ENCODE peak calls at places on chromosomes 16 and 17, in eight cellular contexts. J is right cardiac atrium, R is head of caudate nucleus, S is fibroblast of mammary gland, X is T-cell, F is Peyer's patch, T is pons, E is caudate nucleus. D is an unnamed sample.
A peak's percentile ranks its signal among the peaks of the same experiment; 100 is the strongest.

GRCh38 chr17:31424944-31425582 is 33.6 kb downstream of the RAB11FIP4 start:
- DNase-seq in E (no peak), J (no peak), S (peak; percentile 30), T (no peak), F (no peak), R (no peak), X (no peak), D (no peak)

GRCh38 chr17:48636177-48637018 is 10.2 kb upstream of the HOXB9 start:
- DNase-seq in X (peak; percentile 35), F (peak; percentile 43), T (no peak), E (no peak), S (peak; percentile 67), R (no peak), J (peak; percentile 81), D (no peak)

GRCh38 chr17:60398227-60398959 is 6.5 kb upstream of the USP32 start:
- DNase-seq in F (peak; percentile 70), S (no peak), R (no peak), X (no peak), J (no peak), T (peak; percentile 66), E (no peak), D (peak; percentile 28)

GRCh38 chr17:48577946-48578615 is at the start of gene HOXB4:
- DNase-seq in R (no peak), X (peak; percentile 51), S (peak; percentile 77), F (peak; percentile 90), E (no peak), J (peak; percentile 88), T (no peak), D (no peak)

GRCh38 chr16:12801511-12802042 is 2.1 kb downstream of the CPPED1 start:
- DNase-seq in X (no peak), T (peak; percentile 56), S (peak; percentile 80), J (peak; percentile 56), R (no peak), E (no peak), F (no peak), D (no peak)

GRCh38 chr16:1713933-1714332 is 7.9 kb downstream of the MAPK8IP3 start:
- DNase-seq in R (no peak), X (no peak), J (no peak), T (no peak), E (peak; percentile 15), S (no peak), F (peak; percentile 85), D (no peak)

GRCh38 chr17:64679710-64680216 is 17.7 kb upstream of the SMURF2 start:
- DNase-seq in S (peak; percentile 98), R (no peak), T (no peak), X (no peak), J (peak; percentile 53), E (no peak), F (no peak), D (no peak)

GRCh38 chr17:62910277-62910676 is 55.8 kb upstream of the TANC2 start:
- DNase-seq in F (no peak), X (no peak), J (no peak), R (no peak), E (no peak), T (no peak), S (no peak), D (no peak)

GRCh38 chr17:17587614-17588336 is 3.7 kb downstream of the PEMT start:
- DNase-seq in S (no peak), T (no peak), X (no peak), E (no peak), R (no peak), J (no peak), F (no peak), D (no peak)

GRCh38 chr16:50310308-50311133 is 44.2 kb downstream of the ADCY7 start:
- DNase-seq in E (no peak), X (no peak), F (peak; percentile 11), S (no peak), J (no peak), R (no peak), T (no peak), D (no peak)

D was measured in midbrain.